ENCODE peak calls at places on chromosomes 13 and 19, in eight cellular contexts. U is prostate gland, T is body of pancreas, V is IMR-90, W is breast epithelium, D is adrenal gland, N is stomach, R is esophagus squamous epithelium. M is an unnamed sample.

GRCh38 chr19:45762870-45763631 is 6.0 kb downstream of the SIX5 start:
- DNase-seq in W (no peak), U (no peak), V (no peak), N (no peak), T (no peak), R (no peak), D (no peak), M (no peak)

GRCh38 chr19:13012690-13013608 is 17.7 kb downstream of the NFIX start:
- DNase-seq in T (peak), D (peak), W (no peak), N (no peak), R (no peak), V (peak), U (no peak), M (peak)

GRCh38 chr13:48094404-48094780 is 512 bp downstream of the MED4 start:
- DNase-seq in R (no peak), D (no peak), U (peak), W (no peak), T (no peak), V (no peak), N (no peak), M (no peak)

GRCh38 chr19:46970815-46971214 is 48.8 kb upstream of the NPAS1 start:
- DNase-seq in R (no peak), T (no peak), U (no peak), W (no peak), N (no peak), V (peak), D (no peak), M (no peak)

GRCh38 chr13:39490136-39490535 is 112.9 kb downstream of the LHFPL6 start:
- DNase-seq in W (no peak), D (no peak), U (no peak), V (no peak), R (no peak), T (no peak), N (no peak), M (no peak)

GRCh38 chr19:5880604-5881078 is 10.3 kb upstream of the FUT5 start:
- DNase-seq in W (no peak), V (peak), R (no peak), U (peak), N (no peak), D (peak), T (peak), M (no peak)

GRCh38 chr19:16098416-16098768 is 13.3 kb upstream of the RAB8A start:
- DNase-seq in V (no peak), D (no peak), T (no peak), R (no peak), N (no peak), W (no peak), U (no peak), M (no peak)

GRCh38 chr13:112895521-112896465 is 73.2 kb upstream of the MCF2L start:
- DNase-seq in W (no peak), V (no peak), D (no peak), T (no peak), U (no peak), N (no peak), R (no peak), M (no peak)

GRCh38 chr13:75798353-75799245 is 162.5 kb downstream of the LMO7 start:
- DNase-seq in R (no peak), D (no peak), U (no peak), N (no peak), W (no peak), T (no peak), V (peak), M (peak)

GRCh38 chr13:40518481-40518882 is 148.0 kb downstream of the FOXO1 start:
- DNase-seq in V (no peak), W (no peak), T (peak), U (no peak), R (no peak), D (no peak), N (peak), M (no peak)

GRCh38 chr13:113597386-113598080 is 13.0 kb downstream of the TFDP1 start:
- DNase-seq in N (no peak), V (no peak), R (no peak), U (no peak), W (peak), T (no peak), D (peak), M (no peak)

GRCh38 chr19:33098023-33098652 is 17.2 kb downstream of the GPATCH1 start:
- DNase-seq in R (no peak), T (peak), V (no peak), D (no peak), N (peak), W (no peak), U (no peak), M (no peak)

GRCh38 chr19:7238091-7238490 is 56.1 kb downstream of the INSR start:
- DNase-seq in W (no peak), T (no peak), R (no peak), U (no peak), D (no peak), V (no peak), N (no peak), M (no peak)

GRCh38 chr19:38055655-38056521 is 148.9 kb downstream of the SIPA1L3 start:
- DNase-seq in R (no peak), W (no peak), D (no peak), V (no peak), U (no peak), N (no peak), T (no peak), M (no peak)

GRCh38 chr19:51901860-51902259 is 3.0 kb downstream of the ZNF649 start:
- DNase-seq in N (no peak), U (no peak), R (no peak), V (no peak), D (no peak), W (no peak), T (no peak), M (no peak)

GRCh38 chr13:97261254-97262015 is 39.3 kb downstream of the MBNL2 start:
- DNase-seq in R (no peak), U (no peak), N (no peak), V (no peak), D (peak), W (no peak), T (no peak), M (no peak)

GRCh38 chr19:46288896-46289588 is 7.8 kb upstream of the HIF3A start:
- DNase-seq in W (no peak), U (no peak), R (no peak), T (peak), V (peak), D (peak), N (no peak), M (peak)

GRCh38 chr13:48626726-48627451 is 26.8 kb upstream of the CYSLTR2 start:
- DNase-seq in N (no peak), W (no peak), V (no peak), D (no peak), T (no peak), R (no peak), U (no peak), M (no peak)

GRCh38 chr13:87498681-87499080 is 172.5 kb upstream of the SLITRK5 start:
- DNase-seq in W (no peak), R (no peak), T (no peak), D (no peak), U (no peak), N (no peak), V (peak), M (no peak)

GRCh38 chr13:43469791-43470190 is 317.0 kb downstream of the ENOX1 start:
- DNase-seq in U (no peak), V (peak), N (no peak), R (no peak), T (no peak), W (no peak), D (no peak), M (no peak)

GRCh38 chr19:11450570-11451326 is 15.3 kb downstream of the PRKCSH start:
- DNase-seq in R (no peak), U (no peak), V (no peak), W (no peak), T (no peak), N (no peak), D (no peak), M (no peak)
- TF ChIP-seq POLR2A in R (no peak), U (no peak), V (no peak), W (no peak), T (no peak), N (no peak), D (no peak), M (no peak)

DNA sequence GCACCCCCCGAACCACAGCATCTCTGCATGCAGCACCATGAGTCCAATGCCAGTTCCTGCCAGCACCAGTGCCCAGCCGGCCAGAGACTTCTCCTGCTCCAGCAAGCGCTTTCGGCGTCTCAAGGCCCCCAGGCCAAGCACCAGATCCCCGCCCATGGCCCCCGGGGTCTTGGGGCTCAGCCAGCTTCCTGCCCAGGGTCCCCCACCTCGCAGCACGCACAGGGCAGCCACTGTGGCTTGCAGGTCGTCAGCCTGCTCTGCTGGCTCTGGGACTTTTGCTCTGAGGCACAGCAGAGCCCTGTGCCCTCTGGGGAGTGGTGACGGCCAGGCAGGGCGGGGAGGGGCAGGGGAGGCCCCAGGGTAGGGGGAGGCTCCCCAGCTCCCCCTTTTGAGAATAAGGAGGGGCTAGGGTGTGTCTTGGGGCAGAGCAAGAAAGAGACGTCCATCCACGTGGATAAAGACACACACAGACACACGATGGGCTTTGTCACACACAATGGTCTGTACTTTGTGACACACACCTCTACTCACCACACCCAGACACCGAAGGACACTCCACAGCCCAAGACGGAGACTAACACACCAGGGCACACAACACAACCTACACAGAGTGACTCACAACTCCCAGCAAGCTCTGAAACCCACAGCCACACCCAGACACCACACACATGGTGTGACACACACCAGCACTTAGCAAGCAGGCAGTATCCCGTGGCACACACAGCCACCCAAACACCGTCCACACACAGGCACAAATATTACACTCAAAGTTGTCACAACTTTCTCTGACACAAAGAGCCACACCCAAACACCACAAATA is at the start of gene KCNN4:
- DNase-seq in V (peak), D (no peak), N (peak), U (no peak), W (no peak), T (no peak), R (peak), M (peak)
- TF ChIP-seq POLR2A in V (no peak), D (no peak), N (no peak), U (peak), W (no peak), T (no peak), R (peak), M (peak)

GRCh38 chr19:511101-511841 is 4.0 kb downstream of the TPGS1 start:
- DNase-seq in V (peak), W (no peak), T (no peak), D (peak), N (peak), U (no peak), R (no peak), M (no peak)
- TF ChIP-seq POLR2A in V (no peak), W (no peak), T (no peak), D (no peak), N (no peak), U (no peak), R (no peak), M (no peak)

DNA sequence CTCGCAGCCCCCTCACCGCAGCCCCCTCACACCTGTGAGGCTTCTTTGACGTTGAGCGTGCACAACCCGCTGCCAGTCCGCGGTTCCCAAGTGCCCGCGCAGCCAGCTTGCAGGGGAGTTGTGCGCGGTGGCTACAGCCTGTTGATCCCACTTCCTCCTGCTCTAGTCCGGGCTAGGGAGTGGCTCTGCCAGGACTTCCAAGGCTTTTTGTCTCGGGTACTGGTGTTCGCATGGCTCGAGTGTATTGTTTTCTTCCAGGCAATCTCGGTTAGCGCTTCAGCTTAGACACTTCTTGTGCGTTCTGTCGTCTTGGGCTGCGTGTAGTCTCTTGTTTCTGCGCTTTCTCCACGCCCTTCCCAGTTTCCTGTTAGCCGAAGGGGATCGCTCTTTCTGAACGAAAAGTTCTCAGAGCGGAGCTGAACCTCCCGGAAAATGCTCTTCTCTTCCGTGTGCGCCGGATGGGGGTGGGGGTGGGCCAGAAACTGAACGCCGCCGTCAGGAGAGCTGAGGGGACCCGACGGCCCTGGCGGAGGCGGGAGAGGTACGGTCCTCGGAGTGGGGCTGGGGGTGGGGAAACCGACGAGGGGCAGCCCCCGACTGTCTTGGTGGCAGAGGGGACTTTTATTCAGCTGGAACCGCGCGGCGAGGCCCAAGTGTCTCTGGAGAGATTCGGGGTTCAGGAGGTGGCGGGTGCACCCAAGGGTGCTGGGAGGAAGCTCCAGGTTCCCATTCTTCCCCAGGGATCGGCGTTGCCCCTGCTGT is 706 bp upstream of the DGKH start:
- DNase-seq in W (peak), T (peak), N (peak), D (peak), V (peak), U (peak), R (no peak), M (peak)
- TF ChIP-seq POLR2A in W (no peak), T (no peak), N (no peak), D (peak), V (peak), U (peak), R (no peak), M (peak)

GRCh38 chr19:39641773-39642172 is 13.9 kb upstream of the LGALS16 start:
- DNase-seq in R (no peak), W (no peak), D (no peak), V (no peak), T (peak), U (no peak), N (no peak), M (no peak)
- TF ChIP-seq POLR2A in R (no peak), W (no peak), D (no peak), V (no peak), T (no peak), U (no peak), N (no peak), M (no peak)

GRCh38 chr13:64206430-64207225 is 2791.0 kb upstream of the PCDH20 start:
- DNase-seq in N (no peak), D (no peak), U (no peak), W (no peak), V (no peak), T (no peak), R (no peak), M (no peak)
- TF ChIP-seq POLR2A in N (no peak), D (no peak), U (no peak), W (no peak), V (no peak), T (no peak), R (no peak), M (no peak)